ENCODE peak calls at places on chromosomes 11 and 22, in ten cellular contexts. One of them, this sample, is unnamed.

GRCh38 chr11:82268627-82269026 is 465.0 kb downstream of the FAM181B start:
- DNase-seq in tibial nerve: no peak
- DNase-seq in IMR-90: no peak
- DNase-seq in H1: no peak
- DNase-seq in adrenal gland: no peak
- DNase-seq in Peyer's patch: no peak
- DNase-seq in prostate gland: no peak
- DNase-seq in body of pancreas: no peak
- DNase-seq in endothelial cell of umbilical vein: no peak
- DNase-seq in testis: no peak
- DNase-seq in this sample: no peak

GRCh38 chr11:12235945-12236743 is 125.8 kb downstream of the MICAL2 start:
- DNase-seq in tibial nerve: peak; percentile 41
- DNase-seq in Peyer's patch: peak; percentile 56
- DNase-seq in endothelial cell of umbilical vein: peak; percentile 71
- DNase-seq in prostate gland: peak; percentile 25
- DNase-seq in H1: no peak
- DNase-seq in body of pancreas: peak; percentile 36
- DNase-seq in adrenal gland: no peak
- DNase-seq in IMR-90: peak; percentile 72
- DNase-seq in testis: peak; percentile 55
- DNase-seq in this sample: no peak

GRCh38 chr22:48605856-48606255 is 1221.8 kb downstream of the BRD1 start:
- DNase-seq in body of pancreas: peak; percentile 56
- DNase-seq in endothelial cell of umbilical vein: no peak
- DNase-seq in IMR-90: no peak
- DNase-seq in H1: no peak
- DNase-seq in Peyer's patch: no peak
- DNase-seq in tibial nerve: no peak
- DNase-seq in testis: no peak
- DNase-seq in adrenal gland: peak; percentile 58
- DNase-seq in prostate gland: no peak
- DNase-seq in this sample: no peak

GRCh38 chr11:75151346-75152047 is 590 bp downstream of the SLCO2B1 start:
- DNase-seq in prostate gland: no peak
- DNase-seq in IMR-90: no peak
- DNase-seq in body of pancreas: peak; percentile 80
- DNase-seq in adrenal gland: no peak
- DNase-seq in endothelial cell of umbilical vein: no peak
- DNase-seq in Peyer's patch: peak; percentile 88
- DNase-seq in tibial nerve: no peak
- DNase-seq in testis: no peak
- DNase-seq in H1: no peak
- DNase-seq in this sample: no peak

GRCh38 chr11:790721-791564 is 1.1 kb upstream of the CEND1 start:
- DNase-seq in prostate gland: no peak
- DNase-seq in testis: no peak
- DNase-seq in body of pancreas: no peak
- DNase-seq in Peyer's patch: no peak
- DNase-seq in tibial nerve: no peak
- DNase-seq in IMR-90: no peak
- DNase-seq in endothelial cell of umbilical vein: no peak
- DNase-seq in adrenal gland: no peak
- DNase-seq in H1: no peak
- DNase-seq in this sample: no peak

GRCh38 chr11:72208281-72208680 is 8.3 kb upstream of the FOLR2 start:
- DNase-seq in IMR-90: no peak
- DNase-seq in prostate gland: no peak
- DNase-seq in endothelial cell of umbilical vein: no peak
- DNase-seq in testis: peak; percentile 2
- DNase-seq in H1: no peak
- DNase-seq in tibial nerve: no peak
- DNase-seq in Peyer's patch: peak; percentile 7
- DNase-seq in adrenal gland: no peak
- DNase-seq in body of pancreas: no peak
- DNase-seq in this sample: no peak

GRCh38 chr11:74307409-74307808 is 4.0 kb downstream of the P4HA3 start:
- DNase-seq in endothelial cell of umbilical vein: peak; percentile 68
- DNase-seq in prostate gland: no peak
- DNase-seq in testis: peak; percentile 40
- DNase-seq in H1: no peak
- DNase-seq in body of pancreas: peak; percentile 17
- DNase-seq in Peyer's patch: no peak
- DNase-seq in adrenal gland: peak; percentile 54
- DNase-seq in IMR-90: peak; percentile 68
- DNase-seq in tibial nerve: no peak
- DNase-seq in this sample: peak; percentile 29

GRCh38 chr22:19825904-19826618 is 28.6 kb downstream of the GNB1L start:
- DNase-seq in adrenal gland: no peak
- DNase-seq in testis: no peak
- DNase-seq in Peyer's patch: peak; percentile 17
- DNase-seq in tibial nerve: no peak
- DNase-seq in prostate gland: no peak
- DNase-seq in H1: no peak
- DNase-seq in IMR-90: no peak
- DNase-seq in body of pancreas: no peak
- DNase-seq in endothelial cell of umbilical vein: no peak
- DNase-seq in this sample: peak; percentile 38

GRCh38 chr11:77619576-77620198 is 17.9 kb downstream of the CLNS1A start:
- DNase-seq in IMR-90: peak; percentile 54
- DNase-seq in endothelial cell of umbilical vein: peak; percentile 57
- DNase-seq in H1: no peak
- DNase-seq in Peyer's patch: no peak
- DNase-seq in adrenal gland: no peak
- DNase-seq in body of pancreas: peak; percentile 42
- DNase-seq in testis: no peak
- DNase-seq in prostate gland: peak; percentile 49
- DNase-seq in tibial nerve: peak; percentile 37
- DNase-seq in this sample: no peak

GRCh38 chr11:8786933-8787332 is 104.3 kb downstream of the RPL27A start:
- DNase-seq in IMR-90: no peak
- DNase-seq in body of pancreas: no peak
- DNase-seq in Peyer's patch: no peak
- DNase-seq in prostate gland: no peak
- DNase-seq in testis: no peak
- DNase-seq in tibial nerve: no peak
- DNase-seq in endothelial cell of umbilical vein: no peak
- DNase-seq in H1: no peak
- DNase-seq in adrenal gland: no peak
- DNase-seq in this sample: no peak

GRCh38 chr11:1553808-1554594 is 18.1 kb downstream of the DUSP8 start:
- DNase-seq in body of pancreas: peak; percentile 98
- DNase-seq in tibial nerve: no peak
- DNase-seq in testis: no peak
- DNase-seq in endothelial cell of umbilical vein: no peak
- DNase-seq in H1: no peak
- DNase-seq in Peyer's patch: peak; percentile 88
- DNase-seq in prostate gland: no peak
- DNase-seq in IMR-90: no peak
- DNase-seq in adrenal gland: no peak
- DNase-seq in this sample: peak; percentile 95

GRCh38 chr11:65112551-65113360 is 1.1 kb downstream of the TM7SF2 start:
- DNase-seq in H1: no peak
- DNase-seq in endothelial cell of umbilical vein: peak; percentile 60
- DNase-seq in Peyer's patch: peak; percentile 87
- DNase-seq in testis: peak; percentile 68
- DNase-seq in adrenal gland: peak; percentile 80
- DNase-seq in IMR-90: peak; percentile 27
- DNase-seq in tibial nerve: no peak
- DNase-seq in prostate gland: no peak
- DNase-seq in body of pancreas: peak; percentile 69
- DNase-seq in this sample: peak; percentile 69

GRCh38 chr11:37040921-37041320 is 442.9 kb upstream of the RAG2 start:
- DNase-seq in Peyer's patch: no peak
- DNase-seq in H1: no peak
- DNase-seq in prostate gland: no peak
- DNase-seq in endothelial cell of umbilical vein: no peak
- DNase-seq in IMR-90: no peak
- DNase-seq in body of pancreas: no peak
- DNase-seq in testis: no peak
- DNase-seq in tibial nerve: no peak
- DNase-seq in adrenal gland: no peak
- DNase-seq in this sample: no peak

GRCh38 chr11:122202951-122203456 is 87.0 kb upstream of the BLID start:
- DNase-seq in adrenal gland: peak; percentile 61
- DNase-seq in testis: peak; percentile 79
- DNase-seq in H1: peak; percentile 34
- DNase-seq in endothelial cell of umbilical vein: no peak
- DNase-seq in prostate gland: peak; percentile 39
- DNase-seq in Peyer's patch: peak; percentile 49
- DNase-seq in tibial nerve: peak; percentile 77
- DNase-seq in IMR-90: peak; percentile 71
- DNase-seq in body of pancreas: peak; percentile 50
- DNase-seq in this sample: peak; percentile 70

GRCh38 chr11:15327786-15328231 is 213.1 kb downstream of the INSC start:
- DNase-seq in adrenal gland: peak; percentile 29
- DNase-seq in H1: peak; percentile 60
- DNase-seq in Peyer's patch: peak; percentile 83
- DNase-seq in endothelial cell of umbilical vein: no peak
- DNase-seq in prostate gland: peak; percentile 59
- DNase-seq in body of pancreas: peak; percentile 57
- DNase-seq in testis: peak; percentile 84
- DNase-seq in IMR-90: peak; percentile 51
- DNase-seq in tibial nerve: peak; percentile 69
- DNase-seq in this sample: peak; percentile 56

GRCh38 chr11:64729851-64730382 is 6.9 kb upstream of the NRXN2 start:
- DNase-seq in body of pancreas: peak; percentile 56
- DNase-seq in IMR-90: no peak
- DNase-seq in endothelial cell of umbilical vein: no peak
- DNase-seq in adrenal gland: peak; percentile 44
- DNase-seq in tibial nerve: no peak
- DNase-seq in testis: no peak
- DNase-seq in H1: no peak
- DNase-seq in prostate gland: no peak
- DNase-seq in Peyer's patch: peak; percentile 69
- DNase-seq in this sample: peak; percentile 23

DNA sequence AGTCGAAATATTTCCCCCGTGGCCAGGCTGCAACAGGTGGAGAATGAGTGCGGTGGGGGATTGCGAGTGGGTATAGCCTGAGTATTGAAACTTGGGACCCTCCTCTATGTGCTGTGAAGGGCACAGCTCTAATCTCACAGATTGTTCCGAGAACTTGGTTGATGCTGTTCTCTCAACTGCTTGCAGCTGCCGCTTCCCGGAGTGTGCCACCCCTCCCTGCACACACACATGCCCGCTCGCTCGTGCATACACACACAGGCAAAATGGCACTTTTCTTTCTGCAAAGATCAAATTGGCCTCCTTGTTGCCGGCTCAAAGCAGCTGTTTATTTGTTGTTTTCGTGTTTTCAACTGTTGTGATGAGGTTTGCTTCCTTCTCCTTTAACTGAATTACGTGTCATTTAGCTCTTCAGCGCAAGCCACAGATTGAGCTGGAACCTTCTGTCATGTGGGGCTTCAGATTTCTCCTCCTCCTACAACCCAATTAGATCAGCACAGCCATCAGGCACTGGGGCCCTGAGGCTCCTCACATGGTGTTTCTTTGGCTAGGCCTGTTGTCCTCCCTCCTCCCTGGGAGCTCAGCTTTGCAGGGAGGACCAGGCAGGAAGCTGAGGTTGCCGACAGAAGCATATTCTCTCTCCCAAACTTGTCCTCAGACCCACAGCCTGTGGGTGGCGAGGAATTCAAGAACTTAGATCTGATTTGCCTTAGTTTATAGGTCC is 13.9 kb upstream of the B3GAT1 start:
- DNase-seq in IMR-90: no peak
- DNase-seq in adrenal gland: no peak
- DNase-seq in testis: no peak
- DNase-seq in endothelial cell of umbilical vein: no peak
- DNase-seq in H1: no peak
- DNase-seq in prostate gland: no peak
- DNase-seq in body of pancreas: no peak
- DNase-seq in Peyer's patch: no peak
- DNase-seq in tibial nerve: no peak
- DNase-seq in this sample: no peak
- H3K27me3 ChIP-seq in IMR-90: no peaks in the 10 kb centered on the region
- H3K27me3 ChIP-seq in adrenal gland: no peaks in the 10 kb centered on the region
- H3K27me3 ChIP-seq in testis: no peaks in the 10 kb centered on the region
- H3K27me3 ChIP-seq in endothelial cell of umbilical vein: no peaks in the 10 kb centered on the region
- H3K27me3 ChIP-seq in H1: no peaks in the 10 kb centered on the region
- H3K27me3 ChIP-seq in prostate gland: no peaks in the 10 kb centered on the region
- H3K27me3 ChIP-seq in body of pancreas: no peaks in the 10 kb centered on the region
- H3K27me3 ChIP-seq in Peyer's patch: no peaks in the 10 kb centered on the region
- H3K27me3 ChIP-seq in tibial nerve: no peaks in the 10 kb centered on the region
- H3K27me3 ChIP-seq in this sample: no peaks in the 10 kb centered on the region

DNA sequence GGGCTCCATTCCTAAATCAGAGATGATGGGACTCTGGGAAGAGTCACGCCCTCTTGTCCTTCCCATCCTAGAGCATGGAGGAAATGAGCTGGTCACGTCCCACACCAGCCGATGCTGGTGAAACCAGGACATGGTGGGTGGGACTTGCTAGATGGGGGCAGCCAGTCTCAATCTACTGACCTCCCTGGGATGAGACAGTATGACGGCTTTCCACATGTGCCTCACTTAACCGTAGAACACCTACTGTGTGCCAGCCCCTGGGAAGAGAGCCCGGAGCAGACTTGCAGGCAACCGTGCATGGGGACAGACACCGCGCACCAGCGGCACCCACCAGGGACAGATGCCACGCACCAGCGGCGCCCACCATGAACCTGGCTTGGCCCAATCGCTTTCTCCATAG is 3.8 kb downstream of the OSBPL5 start:
- DNase-seq in testis: no peak
- DNase-seq in Peyer's patch: no peak
- DNase-seq in IMR-90: no peak
- DNase-seq in prostate gland: no peak
- DNase-seq in tibial nerve: no peak
- DNase-seq in adrenal gland: no peak
- DNase-seq in endothelial cell of umbilical vein: peak; percentile 16
- DNase-seq in H1: no peak
- DNase-seq in body of pancreas: no peak
- DNase-seq in this sample: peak; percentile 3
- H3K4me3 ChIP-seq in testis: no peak overlapping the region
- H3K4me3 ChIP-seq in Peyer's patch: peak overlapping the region; percentile 53
- H3K4me3 ChIP-seq in IMR-90: no peak overlapping the region
- H3K4me3 ChIP-seq in prostate gland: no peak overlapping the region
- H3K4me3 ChIP-seq in tibial nerve: peak overlapping the region; percentile 59
- H3K4me3 ChIP-seq in adrenal gland: no peak overlapping the region
- H3K4me3 ChIP-seq in endothelial cell of umbilical vein: no peak overlapping the region
- H3K4me3 ChIP-seq in H1: no peak overlapping the region
- H3K4me3 ChIP-seq in body of pancreas: no peak overlapping the region
- H3K4me3 ChIP-seq in this sample: no peak overlapping the region

GRCh38 chr22:25110846-25111578 is 88.6 kb upstream of the CRYBB3 start:
- DNase-seq in Peyer's patch: peak; percentile 67
- DNase-seq in prostate gland: peak; percentile 88
- DNase-seq in tibial nerve: peak; percentile 46
- DNase-seq in adrenal gland: peak; percentile 67
- DNase-seq in endothelial cell of umbilical vein: peak; percentile 96
- DNase-seq in H1: peak; percentile 61
- DNase-seq in body of pancreas: peak; percentile 89
- DNase-seq in IMR-90: peak; percentile 67
- DNase-seq in testis: peak; percentile 78
- DNase-seq in this sample: peak; percentile 83
- TF ChIP-seq POLR2A in Peyer's patch: peak; percentile 20
- TF ChIP-seq POLR2A in prostate gland: no peak
- TF ChIP-seq POLR2A in tibial nerve: no peak
- TF ChIP-seq POLR2A in adrenal gland: peak; percentile 64
- TF ChIP-seq POLR2A in endothelial cell of umbilical vein: no peak
- TF ChIP-seq POLR2A in H1: no peak
- TF ChIP-seq POLR2A in body of pancreas: peak; percentile 30
- TF ChIP-seq POLR2A in IMR-90: no peak
- TF ChIP-seq POLR2A in testis: no peak
- TF ChIP-seq POLR2A in this sample: no peak

GRCh38 chr22:24450600-24450999 is 23.2 kb downstream of the ADORA2A start:
- DNase-seq in H1: no peak
- DNase-seq in body of pancreas: no peak
- DNase-seq in IMR-90: no peak
- DNase-seq in adrenal gland: no peak
- DNase-seq in endothelial cell of umbilical vein: peak; percentile 83
- DNase-seq in prostate gland: no peak
- DNase-seq in Peyer's patch: no peak
- DNase-seq in testis: no peak
- DNase-seq in tibial nerve: no peak
- DNase-seq in this sample: no peak
- H3K27me3 ChIP-seq in H1: no peaks in the 10 kb centered on the region
- H3K27me3 ChIP-seq in body of pancreas: no peaks in the 10 kb centered on the region
- H3K27me3 ChIP-seq in IMR-90: peaks cover 10% of the 10 kb centered on the region
- H3K27me3 ChIP-seq in adrenal gland: no peaks in the 10 kb centered on the region
- H3K27me3 ChIP-seq in endothelial cell of umbilical vein: no peaks in the 10 kb centered on the region
- H3K27me3 ChIP-seq in prostate gland: no peaks in the 10 kb centered on the region
- H3K27me3 ChIP-seq in Peyer's patch: no peaks in the 10 kb centered on the region
- H3K27me3 ChIP-seq in testis: no peaks in the 10 kb centered on the region
- H3K27me3 ChIP-seq in tibial nerve: no peaks in the 10 kb centered on the region
- H3K27me3 ChIP-seq in this sample: no peaks in the 10 kb centered on the region

This sample was measured in thyroid gland.